ENCODE peak calls at places on chromosome 21, in eight cellular contexts. T is endothelial cell of umbilical vein, O is A673, F is AG09309, C is esophagus muscularis mucosa, V is AG10803, N is GM06990, R is BJ. H is an unnamed sample.

GRCh38 chr21:40846566-40847411 is at the start of gene DSCAM:
- DNase-seq in T (no peak), O (no peak), F (no peak), C (peak; percentile 74), V (no peak), N (no peak), R (no peak), H (no peak)

GRCh38 chr21:22536511-22536910 is 1538.3 kb downstream of the NCAM2 start:
- DNase-seq in T (no peak), O (peak; percentile 68), F (no peak), C (no peak), V (no peak), N (no peak), R (no peak), H (no peak)

GRCh38 chr21:28338906-28339305 is 653.8 kb downstream of the LTN1 start:
- DNase-seq in T (peak; percentile 91), O (no peak), F (no peak), C (no peak), V (no peak), N (no peak), R (no peak), H (no peak)

GRCh38 chr21:22575165-22575584 is 1577.0 kb downstream of the NCAM2 start:
- DNase-seq in T (peak; percentile 93), O (peak; percentile 84), F (no peak), C (no peak), V (no peak), N (no peak), R (no peak), H (no peak)

GRCh38 chr21:21018841-21019240 is 20.6 kb downstream of the NCAM2 start:
- DNase-seq in T (no peak), O (no peak), F (no peak), C (no peak), V (no peak), N (no peak), R (no peak), H (no peak)

GRCh38 chr21:26826801-26827200 is 18.4 kb downstream of the ADAMTS1 start:
- DNase-seq in T (no peak), O (no peak), F (no peak), C (no peak), V (no peak), N (no peak), R (no peak), H (no peak)

GRCh38 chr21:35962917-35963316 is 97.4 kb downstream of the SETD4 start:
- DNase-seq in T (no peak), O (no peak), F (no peak), C (no peak), V (no peak), N (no peak), R (no peak), H (no peak)

GRCh38 chr21:37198989-37199924 is 67.9 kb downstream of the VPS26C start:
- DNase-seq in T (peak; percentile 53), O (peak; percentile 58), F (no peak), C (no peak), V (peak; percentile 17), N (no peak), R (no peak), H (no peak)

GRCh38 chr21:32189688-32190483 is 89.0 kb downstream of the MIS18A start:
- DNase-seq in T (no peak), O (no peak), F (no peak), C (peak; percentile 68), V (no peak), N (no peak), R (no peak), H (no peak)

GRCh38 chr21:33266784-33267135 is 593 bp downstream of the IL10RB start:
- DNase-seq in T (no peak), O (no peak), F (no peak), C (no peak), V (no peak), N (no peak), R (no peak), H (no peak)

GRCh38 chr21:19759836-19760235 is 1238.4 kb upstream of the NCAM2 start:
- DNase-seq in T (no peak), O (no peak), F (no peak), C (no peak), V (no peak), N (no peak), R (no peak), H (no peak)

GRCh38 chr21:32887026-32887425 is 115.5 kb upstream of the PAXBP1 start:
- DNase-seq in T (no peak), O (no peak), F (no peak), C (no peak), V (no peak), N (no peak), R (no peak), H (no peak)

GRCh38 chr21:16071761-16072160 is 342.0 kb downstream of the USP25 start:
- DNase-seq in T (no peak), O (no peak), F (no peak), C (no peak), V (no peak), N (no peak), R (no peak), H (no peak)

GRCh38 chr21:16420086-16420724 is 690.4 kb downstream of the USP25 start:
- DNase-seq in T (peak; percentile 89), O (peak; percentile 24), F (no peak), C (no peak), V (peak; percentile 14), N (no peak), R (no peak), H (no peak)

GRCh38 chr21:18986197-18986596 is 582.6 kb upstream of the TMPRSS15 start:
- DNase-seq in T (no peak), O (no peak), F (no peak), C (no peak), V (no peak), N (no peak), R (no peak), H (no peak)

GRCh38 chr21:18951291-18952038 is 547.9 kb upstream of the TMPRSS15 start:
- DNase-seq in T (no peak), O (peak; percentile 64), F (no peak), C (no peak), V (no peak), N (no peak), R (no peak), H (no peak)

GRCh38 chr21:24045775-24046215 is 1561.5 kb downstream of the MRPL39 start:
- DNase-seq in T (peak; percentile 98), O (peak; percentile 6), F (no peak), C (no peak), V (no peak), N (no peak), R (no peak), H (peak; percentile 87)

GRCh38 chr21:14452031-14452778 is 69.3 kb upstream of the HSPA13 start:
- DNase-seq in T (no peak), O (no peak), F (no peak), C (no peak), V (no peak), N (no peak), R (no peak), H (no peak)

DNA sequence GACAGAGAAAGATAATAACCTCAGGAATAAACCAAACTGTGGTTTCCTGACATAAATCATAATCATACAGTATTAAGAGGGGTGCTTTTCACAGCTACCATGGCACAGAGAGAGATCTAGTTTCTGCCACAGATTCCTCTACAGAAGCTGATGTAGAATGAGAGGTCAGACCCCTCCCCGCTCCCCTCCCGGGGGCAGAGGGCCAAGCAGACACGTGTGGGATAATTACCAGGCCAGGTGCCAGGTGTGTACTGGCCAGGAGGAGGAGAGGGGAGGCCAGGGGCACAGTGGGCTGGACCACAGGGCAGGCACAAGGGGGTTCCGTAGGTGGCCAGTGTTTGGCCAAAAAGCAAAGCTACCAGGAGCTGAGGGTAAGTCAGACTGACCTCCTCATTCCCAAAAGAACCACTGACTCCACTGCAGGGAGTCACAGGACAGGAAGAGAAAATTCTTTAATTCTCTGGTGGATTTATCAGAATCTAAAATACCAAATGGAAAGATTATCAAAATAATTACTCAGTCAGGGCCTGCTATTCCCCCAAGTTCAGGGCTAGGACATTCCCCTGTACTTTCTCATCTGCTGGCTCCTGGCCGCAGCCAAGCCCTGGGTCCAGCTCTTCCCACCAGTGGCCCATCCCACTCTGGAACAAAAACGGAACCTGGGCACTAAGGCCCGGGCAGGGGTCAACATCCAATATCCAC is 30.0 kb downstream of the C2CD2 start:
- DNase-seq in T (no peak), O (no peak), F (no peak), C (no peak), V (peak; percentile 56), N (no peak), R (no peak), H (no peak)
- H3K4me3 ChIP-seq in T (no peak overlapping the region), O (no peak overlapping the region), F (peak overlapping the region; percentile 25), C (peak overlapping the region; percentile 19), V (no peak overlapping the region), N (no peak overlapping the region), R (no peak overlapping the region), H (no peak overlapping the region)

DNA sequence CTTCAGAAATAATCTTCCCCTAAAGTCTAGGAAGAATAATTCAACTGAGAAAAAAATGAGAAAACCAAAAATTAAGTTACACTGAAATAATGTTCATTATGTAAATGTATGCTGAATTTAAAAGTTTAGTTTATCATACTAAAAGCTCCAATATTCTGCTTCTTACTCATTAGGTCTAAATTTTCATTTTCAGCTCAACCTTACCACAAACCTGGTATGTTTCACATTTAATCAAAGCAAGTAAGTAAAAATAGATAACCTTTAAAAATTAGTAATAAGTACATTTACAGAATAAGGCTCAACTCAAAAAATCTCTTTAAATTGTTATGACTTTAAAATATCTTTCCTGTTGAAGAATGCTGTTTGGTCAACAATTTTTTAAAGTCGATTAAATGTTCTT is 15.0 kb downstream of the BTG3 start:
- DNase-seq in T (no peak), O (no peak), F (no peak), C (no peak), V (no peak), N (no peak), R (no peak), H (no peak)
- TF ChIP-seq CTCF in T (no peak), O (no peak), F (no peak), C (no peak), V (no peak), N (no peak), R (no peak), H (no peak)

GRCh38 chr21:46412521-46413364 is 45.9 kb upstream of the DIP2A start:
- DNase-seq in T (no peak), O (no peak), F (no peak), C (no peak), V (no peak), N (no peak), R (no peak), H (no peak)
- H3K4me3 ChIP-seq in T (no peak overlapping the region), O (no peak overlapping the region), F (no peak overlapping the region), C (no peak overlapping the region), V (no peak overlapping the region), N (no peak overlapping the region), R (no peak overlapping the region), H (no peak overlapping the region)

DNA sequence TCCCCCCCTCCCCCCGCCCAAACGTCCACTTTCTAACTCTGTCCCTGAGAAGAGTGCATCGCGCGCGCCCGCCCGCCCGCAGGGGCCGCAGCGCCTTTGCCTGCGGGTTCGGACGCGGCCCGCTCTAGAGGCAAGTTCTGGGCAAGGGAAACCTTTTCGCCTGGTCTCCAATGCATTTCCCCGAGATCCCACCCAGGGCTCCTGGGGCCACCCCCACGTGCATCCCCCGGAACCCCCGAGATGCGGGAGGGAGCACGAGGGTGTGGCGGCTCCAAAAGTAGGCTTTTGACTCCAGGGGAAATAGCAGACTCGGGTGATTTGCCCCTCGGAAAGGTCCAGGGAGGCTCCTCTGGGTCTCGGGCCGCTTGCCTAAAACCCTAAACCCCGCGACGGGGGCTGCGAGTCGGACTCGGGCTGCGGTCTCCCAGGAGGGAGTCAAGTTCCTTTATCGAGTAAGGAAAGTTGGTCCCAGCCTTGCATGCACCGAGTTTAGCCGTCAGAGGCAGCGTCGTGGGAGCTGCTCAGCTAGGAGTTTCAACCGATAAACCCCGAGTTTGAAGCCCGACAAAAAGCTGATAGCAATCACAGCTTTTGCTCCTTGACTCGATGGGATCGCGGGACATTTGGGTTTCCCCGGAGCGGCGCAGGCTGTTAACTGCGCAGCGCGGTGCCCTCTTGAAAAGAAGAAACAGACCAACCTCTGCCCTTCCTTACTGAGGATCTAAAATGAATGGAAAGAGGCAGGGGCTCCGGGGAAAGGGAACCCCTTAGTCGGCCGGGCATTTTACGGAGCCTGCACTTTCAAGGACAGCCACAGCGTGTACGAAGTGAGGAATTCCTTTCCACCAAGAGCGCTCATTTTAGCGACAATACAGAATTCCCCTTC is 158.1 kb downstream of the RUNX1 start:
- DNase-seq in T (peak; percentile 46), O (no peak), F (no peak), C (peak; percentile 82), V (peak; percentile 57), N (no peak), R (no peak), H (no peak)
- TF ChIP-seq CTCF in T (no peak), O (no peak), F (peak; percentile 11), C (no peak), V (peak; percentile 33), N (no peak), R (peak; percentile 34), H (peak; percentile 18)